ENCODE peak calls at places on chromosomes 13 and 19, in ten cellular contexts. One of them, this sample, is unnamed.

GRCh38 chr13:23715092-23715761 is 145.0 kb downstream of the TNFRSF19 start:
- DNase-seq in stimulated activated CD4-positive, alpha-beta T cell treated with anti-CD3 and anti-CD28 coated beads, Interleukin-1b, Interleukin-23, amount 100 ng/mL, for 24 hours: no peak
- DNase-seq in BJ: no peak
- DNase-seq in lung microvascular endothelial cell: no peak
- DNase-seq in fibroblast of lung: no peak
- DNase-seq in stromal cell of bone marrow: no peak
- DNase-seq in GDM1: no peak
- DNase-seq in MG63: no peak
- DNase-seq in T-helper 1 cell: no peak
- DNase-seq in CD8-positive, alpha-beta T cell: no peak
- DNase-seq in this sample: no peak

GRCh38 chr19:43997631-43998290 is 5.0 kb upstream of the ZNF230 start:
- DNase-seq in stimulated activated CD4-positive, alpha-beta T cell treated with anti-CD3 and anti-CD28 coated beads, Interleukin-1b, Interleukin-23, amount 100 ng/mL, for 24 hours: no peak
- DNase-seq in BJ: no peak
- DNase-seq in lung microvascular endothelial cell: no peak
- DNase-seq in fibroblast of lung: peak
- DNase-seq in stromal cell of bone marrow: peak
- DNase-seq in GDM1: no peak
- DNase-seq in MG63: peak
- DNase-seq in T-helper 1 cell: no peak
- DNase-seq in CD8-positive, alpha-beta T cell: no peak
- DNase-seq in this sample: no peak

GRCh38 chr13:95800455-95800854 is 123.5 kb downstream of the DNAJC3 start:
- DNase-seq in stimulated activated CD4-positive, alpha-beta T cell treated with anti-CD3 and anti-CD28 coated beads, Interleukin-1b, Interleukin-23, amount 100 ng/mL, for 24 hours: no peak
- DNase-seq in BJ: peak
- DNase-seq in lung microvascular endothelial cell: no peak
- DNase-seq in fibroblast of lung: no peak
- DNase-seq in stromal cell of bone marrow: no peak
- DNase-seq in GDM1: no peak
- DNase-seq in MG63: no peak
- DNase-seq in T-helper 1 cell: no peak
- DNase-seq in CD8-positive, alpha-beta T cell: no peak
- DNase-seq in this sample: no peak

GRCh38 chr13:43730642-43731041 is 56.1 kb downstream of the ENOX1 start:
- DNase-seq in stimulated activated CD4-positive, alpha-beta T cell treated with anti-CD3 and anti-CD28 coated beads, Interleukin-1b, Interleukin-23, amount 100 ng/mL, for 24 hours: no peak
- DNase-seq in BJ: peak
- DNase-seq in lung microvascular endothelial cell: no peak
- DNase-seq in fibroblast of lung: peak
- DNase-seq in stromal cell of bone marrow: peak
- DNase-seq in GDM1: no peak
- DNase-seq in MG63: peak
- DNase-seq in T-helper 1 cell: no peak
- DNase-seq in CD8-positive, alpha-beta T cell: no peak
- DNase-seq in this sample: no peak

GRCh38 chr19:56076413-56076998 is 44.6 kb downstream of the ZNF787 start:
- DNase-seq in stimulated activated CD4-positive, alpha-beta T cell treated with anti-CD3 and anti-CD28 coated beads, Interleukin-1b, Interleukin-23, amount 100 ng/mL, for 24 hours: peak
- DNase-seq in BJ: no peak
- DNase-seq in lung microvascular endothelial cell: peak
- DNase-seq in fibroblast of lung: peak
- DNase-seq in stromal cell of bone marrow: peak
- DNase-seq in GDM1: peak
- DNase-seq in MG63: peak
- DNase-seq in T-helper 1 cell: peak
- DNase-seq in CD8-positive, alpha-beta T cell: peak
- DNase-seq in this sample: no peak

GRCh38 chr19:1933245-1933644 is 7.7 kb upstream of the CSNK1G2 start:
- DNase-seq in stimulated activated CD4-positive, alpha-beta T cell treated with anti-CD3 and anti-CD28 coated beads, Interleukin-1b, Interleukin-23, amount 100 ng/mL, for 24 hours: no peak
- DNase-seq in BJ: no peak
- DNase-seq in lung microvascular endothelial cell: no peak
- DNase-seq in fibroblast of lung: no peak
- DNase-seq in stromal cell of bone marrow: no peak
- DNase-seq in GDM1: no peak
- DNase-seq in MG63: no peak
- DNase-seq in T-helper 1 cell: no peak
- DNase-seq in CD8-positive, alpha-beta T cell: no peak
- DNase-seq in this sample: no peak

GRCh38 chr19:5618591-5618990 is 4.0 kb downstream of the SAFB2 start:
- DNase-seq in stimulated activated CD4-positive, alpha-beta T cell treated with anti-CD3 and anti-CD28 coated beads, Interleukin-1b, Interleukin-23, amount 100 ng/mL, for 24 hours: no peak
- DNase-seq in BJ: no peak
- DNase-seq in lung microvascular endothelial cell: no peak
- DNase-seq in fibroblast of lung: no peak
- DNase-seq in stromal cell of bone marrow: no peak
- DNase-seq in GDM1: no peak
- DNase-seq in MG63: no peak
- DNase-seq in T-helper 1 cell: no peak
- DNase-seq in CD8-positive, alpha-beta T cell: no peak
- DNase-seq in this sample: no peak

GRCh38 chr13:59360108-59360507 is 803.6 kb downstream of the DIAPH3 start:
- DNase-seq in stimulated activated CD4-positive, alpha-beta T cell treated with anti-CD3 and anti-CD28 coated beads, Interleukin-1b, Interleukin-23, amount 100 ng/mL, for 24 hours: no peak
- DNase-seq in BJ: no peak
- DNase-seq in lung microvascular endothelial cell: peak
- DNase-seq in fibroblast of lung: no peak
- DNase-seq in stromal cell of bone marrow: no peak
- DNase-seq in GDM1: peak
- DNase-seq in MG63: no peak
- DNase-seq in T-helper 1 cell: no peak
- DNase-seq in CD8-positive, alpha-beta T cell: no peak
- DNase-seq in this sample: no peak

GRCh38 chr19:46404884-46405658 is 8.3 kb downstream of the CCDC8 start:
- DNase-seq in stimulated activated CD4-positive, alpha-beta T cell treated with anti-CD3 and anti-CD28 coated beads, Interleukin-1b, Interleukin-23, amount 100 ng/mL, for 24 hours: no peak
- DNase-seq in BJ: no peak
- DNase-seq in lung microvascular endothelial cell: peak
- DNase-seq in fibroblast of lung: no peak
- DNase-seq in stromal cell of bone marrow: no peak
- DNase-seq in GDM1: no peak
- DNase-seq in MG63: no peak
- DNase-seq in T-helper 1 cell: no peak
- DNase-seq in CD8-positive, alpha-beta T cell: no peak
- DNase-seq in this sample: no peak

GRCh38 chr19:18967358-18968146 is 26.5 kb upstream of the HOMER3 start:
- DNase-seq in stimulated activated CD4-positive, alpha-beta T cell treated with anti-CD3 and anti-CD28 coated beads, Interleukin-1b, Interleukin-23, amount 100 ng/mL, for 24 hours: no peak
- DNase-seq in BJ: no peak
- DNase-seq in lung microvascular endothelial cell: peak
- DNase-seq in fibroblast of lung: peak
- DNase-seq in stromal cell of bone marrow: no peak
- DNase-seq in GDM1: peak
- DNase-seq in MG63: peak
- DNase-seq in T-helper 1 cell: no peak
- DNase-seq in CD8-positive, alpha-beta T cell: no peak
- DNase-seq in this sample: no peak

GRCh38 chr19:2616741-2617392 is 85.6 kb downstream of the GNG7 start:
- DNase-seq in stimulated activated CD4-positive, alpha-beta T cell treated with anti-CD3 and anti-CD28 coated beads, Interleukin-1b, Interleukin-23, amount 100 ng/mL, for 24 hours: no peak
- DNase-seq in BJ: no peak
- DNase-seq in lung microvascular endothelial cell: peak
- DNase-seq in fibroblast of lung: no peak
- DNase-seq in stromal cell of bone marrow: no peak
- DNase-seq in GDM1: no peak
- DNase-seq in MG63: no peak
- DNase-seq in T-helper 1 cell: no peak
- DNase-seq in CD8-positive, alpha-beta T cell: peak
- DNase-seq in this sample: no peak

GRCh38 chr13:79349011-79349410 is 57.0 kb downstream of the RBM26 start:
- DNase-seq in stimulated activated CD4-positive, alpha-beta T cell treated with anti-CD3 and anti-CD28 coated beads, Interleukin-1b, Interleukin-23, amount 100 ng/mL, for 24 hours: no peak
- DNase-seq in BJ: no peak
- DNase-seq in lung microvascular endothelial cell: no peak
- DNase-seq in fibroblast of lung: peak
- DNase-seq in stromal cell of bone marrow: no peak
- DNase-seq in GDM1: no peak
- DNase-seq in MG63: no peak
- DNase-seq in T-helper 1 cell: no peak
- DNase-seq in CD8-positive, alpha-beta T cell: no peak
- DNase-seq in this sample: no peak

GRCh38 chr19:50266896-50267295 is 62.3 kb downstream of the KCNC3 start:
- DNase-seq in stimulated activated CD4-positive, alpha-beta T cell treated with anti-CD3 and anti-CD28 coated beads, Interleukin-1b, Interleukin-23, amount 100 ng/mL, for 24 hours: peak
- DNase-seq in BJ: no peak
- DNase-seq in lung microvascular endothelial cell: no peak
- DNase-seq in fibroblast of lung: no peak
- DNase-seq in stromal cell of bone marrow: no peak
- DNase-seq in GDM1: no peak
- DNase-seq in MG63: no peak
- DNase-seq in T-helper 1 cell: peak
- DNase-seq in CD8-positive, alpha-beta T cell: no peak
- DNase-seq in this sample: no peak

GRCh38 chr19:3075605-3076431 is 13.5 kb upstream of the TLE5 start:
- DNase-seq in stimulated activated CD4-positive, alpha-beta T cell treated with anti-CD3 and anti-CD28 coated beads, Interleukin-1b, Interleukin-23, amount 100 ng/mL, for 24 hours: peak
- DNase-seq in BJ: no peak
- DNase-seq in lung microvascular endothelial cell: peak
- DNase-seq in fibroblast of lung: no peak
- DNase-seq in stromal cell of bone marrow: no peak
- DNase-seq in GDM1: peak
- DNase-seq in MG63: no peak
- DNase-seq in T-helper 1 cell: peak
- DNase-seq in CD8-positive, alpha-beta T cell: peak
- DNase-seq in this sample: peak

GRCh38 chr19:46529622-46530451 is 34.2 kb upstream of the PNMA8B start:
- DNase-seq in stimulated activated CD4-positive, alpha-beta T cell treated with anti-CD3 and anti-CD28 coated beads, Interleukin-1b, Interleukin-23, amount 100 ng/mL, for 24 hours: peak
- DNase-seq in BJ: no peak
- DNase-seq in lung microvascular endothelial cell: peak
- DNase-seq in fibroblast of lung: peak
- DNase-seq in stromal cell of bone marrow: peak
- DNase-seq in GDM1: peak
- DNase-seq in MG63: peak
- DNase-seq in T-helper 1 cell: peak
- DNase-seq in CD8-positive, alpha-beta T cell: peak
- DNase-seq in this sample: peak

GRCh38 chr19:33471111-33471996 is 50.2 kb downstream of the PEPD start:
- DNase-seq in stimulated activated CD4-positive, alpha-beta T cell treated with anti-CD3 and anti-CD28 coated beads, Interleukin-1b, Interleukin-23, amount 100 ng/mL, for 24 hours: no peak
- DNase-seq in BJ: no peak
- DNase-seq in lung microvascular endothelial cell: no peak
- DNase-seq in fibroblast of lung: no peak
- DNase-seq in stromal cell of bone marrow: no peak
- DNase-seq in GDM1: no peak
- DNase-seq in MG63: no peak
- DNase-seq in T-helper 1 cell: no peak
- DNase-seq in CD8-positive, alpha-beta T cell: no peak
- DNase-seq in this sample: no peak

GRCh38 chr19:46068345-46069258 is 27.8 kb upstream of the IGFL4 start:
- DNase-seq in stimulated activated CD4-positive, alpha-beta T cell treated with anti-CD3 and anti-CD28 coated beads, Interleukin-1b, Interleukin-23, amount 100 ng/mL, for 24 hours: no peak
- DNase-seq in BJ: peak
- DNase-seq in lung microvascular endothelial cell: no peak
- DNase-seq in fibroblast of lung: peak
- DNase-seq in stromal cell of bone marrow: peak
- DNase-seq in GDM1: no peak
- DNase-seq in MG63: peak
- DNase-seq in T-helper 1 cell: no peak
- DNase-seq in CD8-positive, alpha-beta T cell: no peak
- DNase-seq in this sample: no peak

GRCh38 chr13:98447881-98448641 is 128.8 kb downstream of the STK24 start:
- DNase-seq in stimulated activated CD4-positive, alpha-beta T cell treated with anti-CD3 and anti-CD28 coated beads, Interleukin-1b, Interleukin-23, amount 100 ng/mL, for 24 hours: no peak
- DNase-seq in BJ: no peak
- DNase-seq in lung microvascular endothelial cell: peak
- DNase-seq in fibroblast of lung: no peak
- DNase-seq in stromal cell of bone marrow: no peak
- DNase-seq in GDM1: no peak
- DNase-seq in MG63: no peak
- DNase-seq in T-helper 1 cell: no peak
- DNase-seq in CD8-positive, alpha-beta T cell: no peak
- DNase-seq in this sample: no peak

GRCh38 chr19:2711175-2711936 is 8.9 kb upstream of the GNG7 start:
- DNase-seq in stimulated activated CD4-positive, alpha-beta T cell treated with anti-CD3 and anti-CD28 coated beads, Interleukin-1b, Interleukin-23, amount 100 ng/mL, for 24 hours: no peak
- DNase-seq in BJ: no peak
- DNase-seq in lung microvascular endothelial cell: no peak
- DNase-seq in fibroblast of lung: peak
- DNase-seq in stromal cell of bone marrow: peak
- DNase-seq in GDM1: peak
- DNase-seq in MG63: no peak
- DNase-seq in T-helper 1 cell: no peak
- DNase-seq in CD8-positive, alpha-beta T cell: no peak
- DNase-seq in this sample: no peak

GRCh38 chr19:16714702-16715294 is 4.8 kb upstream of the NWD1 start:
- DNase-seq in stimulated activated CD4-positive, alpha-beta T cell treated with anti-CD3 and anti-CD28 coated beads, Interleukin-1b, Interleukin-23, amount 100 ng/mL, for 24 hours: peak
- DNase-seq in BJ: no peak
- DNase-seq in lung microvascular endothelial cell: peak
- DNase-seq in fibroblast of lung: peak
- DNase-seq in stromal cell of bone marrow: no peak
- DNase-seq in GDM1: peak
- DNase-seq in MG63: peak
- DNase-seq in T-helper 1 cell: peak
- DNase-seq in CD8-positive, alpha-beta T cell: peak
- DNase-seq in this sample: peak

GRCh38 chr19:45376045-45376724 is 5.8 kb upstream of the ERCC2 start:
- DNase-seq in stimulated activated CD4-positive, alpha-beta T cell treated with anti-CD3 and anti-CD28 coated beads, Interleukin-1b, Interleukin-23, amount 100 ng/mL, for 24 hours: no peak
- DNase-seq in BJ: peak
- DNase-seq in lung microvascular endothelial cell: peak
- DNase-seq in fibroblast of lung: peak
- DNase-seq in stromal cell of bone marrow: peak
- DNase-seq in GDM1: no peak
- DNase-seq in MG63: peak
- DNase-seq in T-helper 1 cell: no peak
- DNase-seq in CD8-positive, alpha-beta T cell: no peak
- DNase-seq in this sample: no peak

GRCh38 chr13:44022196-44022595 is 142.5 kb downstream of the LACC1 start:
- DNase-seq in stimulated activated CD4-positive, alpha-beta T cell treated with anti-CD3 and anti-CD28 coated beads, Interleukin-1b, Interleukin-23, amount 100 ng/mL, for 24 hours: no peak
- DNase-seq in BJ: no peak
- DNase-seq in lung microvascular endothelial cell: no peak
- DNase-seq in fibroblast of lung: peak
- DNase-seq in stromal cell of bone marrow: no peak
- DNase-seq in GDM1: no peak
- DNase-seq in MG63: no peak
- DNase-seq in T-helper 1 cell: no peak
- DNase-seq in CD8-positive, alpha-beta T cell: no peak
- DNase-seq in this sample: no peak

GRCh38 chr19:9671654-9672053 is 3.2 kb downstream of the ZNF562 start:
- DNase-seq in stimulated activated CD4-positive, alpha-beta T cell treated with anti-CD3 and anti-CD28 coated beads, Interleukin-1b, Interleukin-23, amount 100 ng/mL, for 24 hours: no peak
- DNase-seq in BJ: no peak
- DNase-seq in lung microvascular endothelial cell: no peak
- DNase-seq in fibroblast of lung: no peak
- DNase-seq in stromal cell of bone marrow: no peak
- DNase-seq in GDM1: no peak
- DNase-seq in MG63: no peak
- DNase-seq in T-helper 1 cell: no peak
- DNase-seq in CD8-positive, alpha-beta T cell: no peak
- DNase-seq in this sample: no peak

GRCh38 chr13:46575321-46575721 is 22.4 kb downstream of the LRCH1 start:
- DNase-seq in stimulated activated CD4-positive, alpha-beta T cell treated with anti-CD3 and anti-CD28 coated beads, Interleukin-1b, Interleukin-23, amount 100 ng/mL, for 24 hours: no peak
- DNase-seq in BJ: no peak
- DNase-seq in lung microvascular endothelial cell: no peak
- DNase-seq in fibroblast of lung: peak
- DNase-seq in stromal cell of bone marrow: no peak
- DNase-seq in GDM1: no peak
- DNase-seq in MG63: no peak
- DNase-seq in T-helper 1 cell: no peak
- DNase-seq in CD8-positive, alpha-beta T cell: no peak
- DNase-seq in this sample: no peak

GRCh38 chr19:19719798-19720197 is 13.1 kb downstream of the ZNF14 start:
- DNase-seq in stimulated activated CD4-positive, alpha-beta T cell treated with anti-CD3 and anti-CD28 coated beads, Interleukin-1b, Interleukin-23, amount 100 ng/mL, for 24 hours: no peak
- DNase-seq in BJ: no peak
- DNase-seq in lung microvascular endothelial cell: no peak
- DNase-seq in fibroblast of lung: no peak
- DNase-seq in stromal cell of bone marrow: no peak
- DNase-seq in GDM1: no peak
- DNase-seq in MG63: no peak
- DNase-seq in T-helper 1 cell: no peak
- DNase-seq in CD8-positive, alpha-beta T cell: no peak
- DNase-seq in this sample: no peak

GRCh38 chr13:43852923-43853404 is 26.6 kb downstream of the CCDC122 start:
- DNase-seq in stimulated activated CD4-positive, alpha-beta T cell treated with anti-CD3 and anti-CD28 coated beads, Interleukin-1b, Interleukin-23, amount 100 ng/mL, for 24 hours: no peak
- DNase-seq in BJ: no peak
- DNase-seq in lung microvascular endothelial cell: no peak
- DNase-seq in fibroblast of lung: no peak
- DNase-seq in stromal cell of bone marrow: no peak
- DNase-seq in GDM1: no peak
- DNase-seq in MG63: no peak
- DNase-seq in T-helper 1 cell: no peak
- DNase-seq in CD8-positive, alpha-beta T cell: no peak
- DNase-seq in this sample: no peak

GRCh38 chr19:39130337-39131254 is 5.0 kb downstream of the PAK4 start:
- DNase-seq in stimulated activated CD4-positive, alpha-beta T cell treated with anti-CD3 and anti-CD28 coated beads, Interleukin-1b, Interleukin-23, amount 100 ng/mL, for 24 hours: no peak
- DNase-seq in BJ: no peak
- DNase-seq in lung microvascular endothelial cell: no peak
- DNase-seq in fibroblast of lung: no peak
- DNase-seq in stromal cell of bone marrow: no peak
- DNase-seq in GDM1: no peak
- DNase-seq in MG63: no peak
- DNase-seq in T-helper 1 cell: no peak
- DNase-seq in CD8-positive, alpha-beta T cell: no peak
- DNase-seq in this sample: no peak

GRCh38 chr19:50880241-50880640 is 7.0 kb downstream of the KLK2 start:
- DNase-seq in stimulated activated CD4-positive, alpha-beta T cell treated with anti-CD3 and anti-CD28 coated beads, Interleukin-1b, Interleukin-23, amount 100 ng/mL, for 24 hours: no peak
- DNase-seq in BJ: no peak
- DNase-seq in lung microvascular endothelial cell: no peak
- DNase-seq in fibroblast of lung: no peak
- DNase-seq in stromal cell of bone marrow: no peak
- DNase-seq in GDM1: no peak
- DNase-seq in MG63: no peak
- DNase-seq in T-helper 1 cell: no peak
- DNase-seq in CD8-positive, alpha-beta T cell: no peak
- DNase-seq in this sample: no peak